ENCODE peak calls at places on chromosomes 7 and 10, in eight cellular contexts. G is transverse colon; I is CD8-positive, alpha-beta memory T cell; S is RWPE1; H is stimulated activated CD8-positive, alpha-beta memory T cell treated with anti-CD3 and anti-CD28 coated beads, Interleukin-7, amount 100 ng/mL, for 1 hour; F is WTC11; D is fibroblast of mammary gland; L is GM23338. V is an unnamed sample.

GRCh38 chr10:35307297-35307696 is 29.0 kb upstream of the CCNY start:
- DNase-seq in G (no peak), I (no peak), S (peak), H (no peak), F (no peak), D (peak), L (no peak), V (no peak)

GRCh38 chr10:52779541-52780390 is 7.2 kb upstream of the MBL2 start:
- DNase-seq in G (peak), I (no peak), S (peak), H (no peak), F (peak), D (peak), L (peak), V (peak)

GRCh38 chr10:12214763-12215218 is 18.8 kb downstream of the CDC123 start:
- DNase-seq in G (peak), I (peak), S (no peak), H (no peak), F (no peak), D (peak), L (peak), V (peak)

GRCh38 chr7:28140964-28141363 is 39.6 kb downstream of the JAZF1 start:
- DNase-seq in G (no peak), I (no peak), S (no peak), H (no peak), F (no peak), D (no peak), L (no peak), V (no peak)

GRCh38 chr10:126580873-126581647 is 89.4 kb downstream of the C10orf90 start:
- DNase-seq in G (no peak), I (no peak), S (no peak), H (no peak), F (no peak), D (no peak), L (no peak), V (no peak)

GRCh38 chr10:43819464-43820225 is 171.0 kb upstream of the ZNF32 start:
- DNase-seq in G (no peak), I (no peak), S (no peak), H (no peak), F (no peak), D (no peak), L (no peak), V (no peak)

GRCh38 chr7:121510858-121511482 is 114.9 kb upstream of the FAM3C start:
- DNase-seq in G (no peak), I (no peak), S (no peak), H (no peak), F (no peak), D (peak), L (peak), V (no peak)

GRCh38 chr10:69160809-69161225 is 19.2 kb upstream of the SUPV3L1 start:
- DNase-seq in G (no peak), I (no peak), S (no peak), H (no peak), F (no peak), D (no peak), L (no peak), V (no peak)

GRCh38 chr10:132186488-132187413 is at the start of gene DPYSL4:
- DNase-seq in G (no peak), I (peak), S (peak), H (no peak), F (no peak), D (no peak), L (peak), V (peak)

GRCh38 chr10:105549731-105550130 is 908.6 kb downstream of the SORCS3 start:
- DNase-seq in G (no peak), I (no peak), S (no peak), H (no peak), F (no peak), D (no peak), L (no peak), V (no peak)

GRCh38 chr10:102781921-102782542 is 38.3 kb downstream of the WBP1L start:
- DNase-seq in G (no peak), I (no peak), S (no peak), H (no peak), F (no peak), D (peak), L (no peak), V (no peak)

V was measured in G401.